ENCODE peak calls at places on chromosomes 2 and 18, in five cellular contexts. V is EL; K is mammary epithelial cell; F is activated CD8-positive, alpha-beta memory T cell treated with anti-CD3 and anti-CD28 coated beads, Interleukin-2, amount 50 U/mL, for 48 hours; U is astrocyte of the hippocampus. Q is an unnamed sample.

GRCh38 chr2:164877169-164877568 is 35.5 kb upstream of the COBLL1 start:
- DNase-seq in F (no peak), K (no peak), U (no peak), V (no peak), Q (no peak)

GRCh38 chr2:85769236-85769986 is 15.6 kb downstream of the ATOH8 start:
- DNase-seq in U (no peak), K (no peak), F (no peak), V (no peak), Q (peak)

GRCh38 chr2:175012516-175012915 is 7.3 kb upstream of the CHN1 start:
- DNase-seq in V (peak), F (no peak), K (peak), U (peak), Q (peak)

GRCh38 chr2:30222636-30223360 is 8.5 kb upstream of the LBH start:
- DNase-seq in V (no peak), U (no peak), K (no peak), F (peak), Q (no peak)

GRCh38 chr2:226114436-226114835 is 685.2 kb downstream of the IRS1 start:
- DNase-seq in V (peak), U (peak), K (peak), F (no peak), Q (no peak)

GRCh38 chr2:42298996-42299754 is 61.8 kb downstream of the COX7A2L start:
- DNase-seq in K (no peak), V (no peak), F (no peak), U (no peak), Q (no peak)

GRCh38 chr2:74461187-74462053 is 3.2 kb downstream of the WBP1 start:
- DNase-seq in F (no peak), K (no peak), U (no peak), V (no peak), Q (no peak)

GRCh38 chr2:75719616-75720015 is 8.9 kb upstream of the GCFC2 start:
- DNase-seq in V (no peak), K (no peak), F (no peak), U (no peak), Q (no peak)

GRCh38 chr2:37711308-37711731 is 39.9 kb upstream of the CDC42EP3 start:
- DNase-seq in K (peak), F (no peak), V (peak), U (peak), Q (peak)

GRCh38 chr2:28185881-28186280 is 206.8 kb upstream of the FOSL2 start:
- DNase-seq in F (no peak), V (peak), K (peak), U (peak), Q (no peak)

GRCh38 chr2:197915548-197916265 is 111.3 kb downstream of the PLCL1 start:
- DNase-seq in U (peak), F (no peak), V (peak), K (no peak), Q (peak)

GRCh38 chr2:182716665-182716990 is 571 bp downstream of the DNAJC10 start:
- DNase-seq in V (no peak), F (peak), U (no peak), K (peak), Q (no peak)

GRCh38 chr2:24920813-24921441 is 890 bp upstream of the ADCY3 start:
- DNase-seq in K (no peak), U (no peak), F (no peak), V (no peak), Q (no peak)

GRCh38 chr18:59556265-59556664 is 141.0 kb downstream of the CCBE1 start:
- DNase-seq in F (no peak), U (no peak), K (peak), V (peak), Q (peak)

GRCh38 chr2:66577331-66578041 is 142.6 kb downstream of the MEIS1 start:
- DNase-seq in V (peak), K (no peak), F (no peak), U (no peak), Q (no peak)

GRCh38 chr2:48434101-48434500 is 95.9 kb upstream of the STON1 start:
- DNase-seq in V (no peak), F (no peak), K (no peak), U (no peak), Q (no peak)

GRCh38 chr2:132416996-132417395 is 391 bp downstream of the GPR39 start:
- DNase-seq in F (no peak), V (no peak), U (no peak), K (no peak), Q (no peak)

GRCh38 chr2:127347734-127348392 is 39.9 kb downstream of the MAP3K2 start:
- DNase-seq in U (no peak), V (no peak), K (no peak), F (no peak), Q (no peak)

GRCh38 chr2:111216811-111217652 is 96.3 kb downstream of the BCL2L11 start:
- DNase-seq in V (no peak), U (no peak), F (no peak), K (no peak), Q (no peak)

GRCh38 chr18:6836331-6836730 is 106.8 kb downstream of the ARHGAP28 start:
- DNase-seq in U (no peak), V (no peak), F (no peak), K (peak), Q (no peak)

GRCh38 chr2:149489452-149489851 is 98.1 kb downstream of the MMADHC start:
- DNase-seq in U (no peak), V (no peak), K (no peak), F (no peak), Q (no peak)

GRCh38 chr2:236168110-236169067 is at the start of gene GBX2:
- DNase-seq in K (peak), U (peak), F (no peak), V (peak), Q (peak)

GRCh38 chr2:191854385-191855372 is 7.8 kb upstream of the CAVIN2 start:
- DNase-seq in F (no peak), K (no peak), U (peak), V (peak), Q (no peak)

GRCh38 chr2:8300216-8300615 is 381.6 kb upstream of the ID2 start:
- DNase-seq in V (no peak), F (peak), K (no peak), U (no peak), Q (no peak)

GRCh38 chr2:6724572-6725140 is 141.1 kb downstream of the CMPK2 start:
- DNase-seq in K (no peak), F (no peak), U (no peak), V (no peak), Q (no peak)

GRCh38 chr2:204901591-204901990 is 356.3 kb downstream of the PARD3B start:
- DNase-seq in V (no peak), F (no peak), U (no peak), K (peak), Q (no peak)

GRCh38 chr2:181973379-181973778 is 12.3 kb upstream of the PPP1R1C start:
- DNase-seq in F (no peak), K (no peak), V (no peak), U (no peak), Q (no peak)

GRCh38 chr2:240932001-240932723 is 26.0 kb downstream of the CROCC2 start:
- DNase-seq in U (no peak), V (no peak), F (peak), K (no peak), Q (no peak)

GRCh38 chr2:231795525-231796327 is 9.5 kb downstream of the COPS7B start:
- DNase-seq in V (peak), F (no peak), U (peak), K (peak), Q (peak)

GRCh38 chr2:159230145-159230877 is 56.2 kb downstream of the WDSUB1 start:
- DNase-seq in U (no peak), V (no peak), K (no peak), F (no peak), Q (no peak)

GRCh38 chr2:124027182-124027581 is 2.1 kb downstream of the CNTNAP5 start:
- DNase-seq in V (peak), U (peak), F (no peak), K (peak), Q (peak)